ENCODE peak calls at places on chromosomes 13 and 19, in ten cellular contexts. E is CD4-positive, CD25-positive, alpha-beta regulatory T cell; M is right cardiac atrium; W is stimulated activated effector memory CD8-positive, alpha-beta T cell treated with anti-CD3 and anti-CD28 coated beads, Interleukin-12 subunit alpha, Interleukin-12 subunit beta, amount 100 ng/mL, for 72 hours; K is RWPE2; A is T-cell; D is HepG2; B is psoas muscle; P is left cardiac atrium; N is CD8-positive, alpha-beta T cell. G is an unnamed sample.

GRCh38 chr19:40802300-40803169 is 3.5 kb downstream of the EGLN2 start:
- ATAC-seq in P (peak), A (no peak), K (no peak), D (no peak), M (peak), B (no peak), E (no peak), N (no peak), W (no peak), G (no peak)

GRCh38 chr19:4933528-4933927 is 24.2 kb downstream of the UHRF1 start:
- ATAC-seq in E (no peak), M (no peak), W (no peak), P (no peak), K (no peak), D (no peak), N (no peak), B (peak), A (no peak), G (no peak)

GRCh38 chr13:98174995-98175394 is 2.1 kb downstream of the RNF113B start:
- ATAC-seq in N (no peak), B (no peak), D (no peak), A (no peak), K (peak), P (no peak), M (no peak), W (no peak), E (no peak), G (no peak)

GRCh38 chr13:92224052-92224821 is 825.8 kb downstream of the GPC5 start:
- ATAC-seq in E (no peak), B (peak), M (peak), N (no peak), W (no peak), A (no peak), P (peak), D (no peak), K (peak), G (peak)

GRCh38 chr13:98719527-98720250 is 32.8 kb downstream of the SLC15A1 start:
- ATAC-seq in W (no peak), K (no peak), B (no peak), M (no peak), E (no peak), N (no peak), A (no peak), P (no peak), D (no peak), G (no peak)

GRCh38 chr13:84831666-84832657 is 949.7 kb upstream of the SLITRK1 start:
- ATAC-seq in K (no peak), N (no peak), E (no peak), A (no peak), P (no peak), B (no peak), M (no peak), W (no peak), D (peak), G (no peak)

GRCh38 chr19:3769494-3769893 is 2.5 kb downstream of the RAX2 start:
- ATAC-seq in N (no peak), W (no peak), A (no peak), D (no peak), P (no peak), M (no peak), E (no peak), K (no peak), B (no peak), G (peak)

GRCh38 chr13:51397262-51397933 is 55.4 kb downstream of the INTS6 start:
- ATAC-seq in M (peak), N (no peak), P (peak), B (peak), W (no peak), A (no peak), E (no peak), D (no peak), K (no peak), G (no peak)

GRCh38 chr13:46487748-46488147 is 65.2 kb upstream of the LRCH1 start:
- ATAC-seq in E (no peak), K (no peak), D (no peak), P (no peak), A (no peak), M (no peak), W (no peak), N (no peak), B (no peak), G (no peak)

GRCh38 chr13:25901460-25902376 is 150.1 kb downstream of the SHISA2 start:
- ATAC-seq in N (peak), M (peak), P (peak), E (peak), W (peak), K (peak), B (no peak), D (peak), A (peak), G (no peak)

G was measured in SK-N-SH treated with all-trans-retinoic acid at 6 μM for 48 hours.